ENCODE peak calls at places on chromosomes 2 and 18, in ten cellular contexts. E is ovary, H is Caco-2, Z is fibroblast of lung, C is H1, Q is astrocyte of the spinal cord, M is psoas muscle, P is neuronal stem cell, R is GM23338, S is skeletal muscle cell. F is an unnamed sample.

GRCh38 chr2:17759805-17760204 is 5.9 kb downstream of the GEN1 start:
- DNase-seq in E (no peak), Z (no peak), M (no peak), C (no peak), P (no peak), S (no peak), R (no peak), Q (no peak), H (no peak), F (no peak)

GRCh38 chr2:43019536-43020183 is 206.7 kb downstream of the ZFP36L2 start:
- DNase-seq in Q (no peak), E (no peak), C (no peak), M (no peak), P (no peak), H (peak), S (no peak), Z (no peak), R (no peak), F (no peak)

GRCh38 chr2:100235098-100235497 is 87.2 kb downstream of the LONRF2 start:
- DNase-seq in M (no peak), P (no peak), S (no peak), Q (peak), R (peak), E (no peak), C (no peak), Z (no peak), H (no peak), F (no peak)

GRCh38 chr2:128372621-128373341 is 54.1 kb upstream of the HS6ST1 start:
- DNase-seq in P (no peak), S (no peak), Z (no peak), C (no peak), R (no peak), Q (no peak), H (no peak), M (no peak), E (no peak), F (no peak)

GRCh38 chr18:73924316-73924715 is 223.3 kb downstream of the FBXO15 start:
- DNase-seq in H (no peak), Z (no peak), Q (no peak), P (no peak), C (no peak), R (no peak), S (no peak), E (no peak), M (no peak), F (no peak)

GRCh38 chr18:55320399-55321255 is 267.4 kb downstream of the TCF4 start:
- DNase-seq in E (no peak), C (no peak), P (no peak), M (no peak), H (no peak), Z (peak), S (no peak), Q (peak), R (no peak), F (no peak)

GRCh38 chr2:950627-950992 is at the start of gene SNTG2:
- DNase-seq in R (peak), P (peak), S (no peak), M (peak), E (no peak), H (no peak), Z (no peak), Q (no peak), C (peak), F (no peak)

GRCh38 chr2:58606799-58607198 is 365.7 kb upstream of the FANCL start:
- DNase-seq in S (peak), Q (no peak), P (no peak), Z (no peak), H (no peak), R (no peak), M (no peak), E (no peak), C (no peak), F (no peak)

GRCh38 chr2:7009207-7009911 is 92.1 kb downstream of the RNF144A start:
- DNase-seq in R (peak), M (peak), H (no peak), Z (peak), S (peak), Q (peak), C (no peak), E (no peak), P (no peak), F (no peak)

GRCh38 chr2:139293992-139294548 is 513.9 kb upstream of the NXPH2 start:
- DNase-seq in R (no peak), S (no peak), Z (no peak), M (no peak), C (no peak), Q (no peak), P (no peak), E (no peak), H (no peak), F (no peak)

GRCh38 chr2:156320491-156320896 is 12.0 kb downstream of the NR4A2 start:
- DNase-seq in E (peak), M (peak), C (peak), S (no peak), P (peak), R (peak), H (no peak), Z (peak), Q (no peak), F (no peak)

GRCh38 chr18:23563377-23564043 is 22.8 kb downstream of the NPC1 start:
- DNase-seq in E (no peak), C (no peak), M (no peak), H (no peak), S (no peak), P (no peak), R (no peak), Q (peak), Z (peak), F (no peak)

GRCh38 chr2:36993841-36994620 is 27.7 kb upstream of the STRN start:
- DNase-seq in Z (no peak), S (no peak), P (no peak), R (no peak), M (no peak), H (no peak), Q (no peak), E (no peak), C (no peak), F (no peak)

GRCh38 chr2:42359894-42360483 is 1.0 kb downstream of the COX7A2L start:
- DNase-seq in H (no peak), S (peak), R (no peak), C (no peak), E (no peak), Z (peak), P (no peak), Q (no peak), M (no peak), F (no peak)

GRCh38 chr2:38260469-38260868 is 116.6 kb downstream of the ATL2 start:
- DNase-seq in Z (no peak), E (no peak), Q (no peak), P (no peak), R (no peak), H (no peak), C (no peak), S (no peak), M (no peak), F (no peak)

GRCh38 chr2:38262514-38262871 is 114.6 kb downstream of the ATL2 start:
- DNase-seq in C (no peak), M (no peak), E (no peak), S (no peak), Q (no peak), Z (no peak), P (no peak), R (no peak), H (no peak), F (no peak)

GRCh38 chr2:38263293-38263692 is 113.8 kb downstream of the ATL2 start:
- DNase-seq in Z (no peak), H (no peak), C (no peak), M (no peak), S (no peak), R (no peak), P (no peak), Q (no peak), E (no peak), F (no peak)

GRCh38 chr2:38261569-38262513 is 115.2 kb downstream of the ATL2 start:
- DNase-seq in E (no peak), S (no peak), R (no peak), H (no peak), M (no peak), Q (no peak), Z (no peak), C (no peak), P (no peak), F (no peak)

DNA sequence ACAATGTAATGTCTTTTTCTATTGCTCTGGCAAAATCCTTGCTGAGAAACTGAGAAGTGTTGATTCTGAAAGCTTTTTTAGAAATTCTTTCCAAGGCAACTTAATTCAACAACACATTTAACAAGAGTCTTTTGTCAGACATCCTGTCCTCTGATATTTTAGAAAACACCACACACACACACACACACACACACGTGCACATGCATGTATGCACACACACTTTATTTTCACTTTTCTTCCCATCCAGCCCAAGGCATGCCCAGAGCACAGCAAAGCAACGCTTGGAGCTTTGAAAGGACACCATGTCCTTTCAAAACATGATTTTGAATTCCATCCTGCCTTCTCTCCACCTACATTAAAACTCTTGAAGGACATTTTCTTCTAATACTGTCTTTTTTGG is 116.1 kb downstream of the ATL2 start:
- DNase-seq in E (no peak), H (no peak), M (no peak), R (no peak), C (no peak), P (no peak), Q (no peak), S (no peak), Z (no peak), F (no peak)
- H3K4me3 ChIP-seq in E (no peak), H (no peak), M (peak), R (no peak), C (no peak), P (no peak), Q (no peak), S (no peak), Z (no peak), F (no peak)

GRCh38 chr18:6411367-6411766 is 3.3 kb downstream of the L3MBTL4 start:
- DNase-seq in H (no peak), Q (no peak), S (no peak), R (no peak), M (no peak), C (no peak), Z (no peak), E (no peak), P (no peak), F (no peak)

GRCh38 chr18:6412933-6413472 is 1.7 kb downstream of the L3MBTL4 start:
- DNase-seq in C (no peak), S (no peak), H (no peak), E (no peak), M (no peak), P (no peak), Z (no peak), R (no peak), Q (no peak), F (no peak)

GRCh38 chr18:6413554-6414117 is 1.1 kb downstream of the L3MBTL4 start:
- DNase-seq in E (peak), Z (no peak), R (no peak), Q (no peak), M (no peak), C (no peak), H (no peak), P (no peak), S (no peak), F (no peak)

GRCh38 chr18:6414118-6414722 is 491 bp downstream of the L3MBTL4 start:
- DNase-seq in S (no peak), E (peak), Q (no peak), M (peak), R (peak), Z (no peak), C (peak), H (no peak), P (no peak), F (no peak)

DNA sequence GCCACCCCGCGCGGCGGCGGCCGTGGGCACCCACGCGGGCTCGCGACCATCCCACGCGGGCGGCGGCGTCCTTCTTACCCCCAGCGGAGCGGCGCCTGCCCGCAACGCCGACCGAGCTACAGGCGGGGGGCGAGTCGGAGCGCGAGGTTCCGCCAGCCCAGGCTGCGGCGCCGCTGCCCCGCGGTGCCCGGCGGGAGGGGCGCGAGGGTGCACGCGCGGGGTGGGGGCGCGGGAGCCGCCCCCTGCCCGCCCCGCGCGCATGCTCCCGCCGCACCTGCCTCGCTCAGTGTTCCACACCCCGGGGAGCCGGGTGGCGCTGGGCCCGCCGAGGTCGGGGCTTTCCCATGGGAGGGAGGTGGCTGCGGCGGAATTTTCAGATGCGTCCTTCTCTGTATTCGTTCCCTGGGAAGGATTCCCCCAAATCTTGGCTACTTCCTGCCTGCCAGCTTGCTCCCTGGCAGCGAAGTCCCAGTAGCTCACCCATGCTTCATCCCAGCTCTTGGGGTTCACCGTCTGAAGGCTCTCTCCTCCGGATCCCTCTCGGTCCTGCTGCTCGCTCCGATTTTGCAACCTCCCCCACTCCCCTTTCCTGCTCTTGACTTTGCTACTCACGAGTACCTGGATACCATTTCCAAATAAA is at the start of gene L3MBTL4:
- DNase-seq in M (peak), Q (peak), C (peak), S (no peak), H (no peak), E (peak), P (no peak), R (peak), Z (no peak), F (no peak)
- H3K4me3 ChIP-seq in M (peak), Q (peak), C (peak), S (peak), H (peak), E (peak), P (peak), R (peak), Z (peak), F (peak)

DNA sequence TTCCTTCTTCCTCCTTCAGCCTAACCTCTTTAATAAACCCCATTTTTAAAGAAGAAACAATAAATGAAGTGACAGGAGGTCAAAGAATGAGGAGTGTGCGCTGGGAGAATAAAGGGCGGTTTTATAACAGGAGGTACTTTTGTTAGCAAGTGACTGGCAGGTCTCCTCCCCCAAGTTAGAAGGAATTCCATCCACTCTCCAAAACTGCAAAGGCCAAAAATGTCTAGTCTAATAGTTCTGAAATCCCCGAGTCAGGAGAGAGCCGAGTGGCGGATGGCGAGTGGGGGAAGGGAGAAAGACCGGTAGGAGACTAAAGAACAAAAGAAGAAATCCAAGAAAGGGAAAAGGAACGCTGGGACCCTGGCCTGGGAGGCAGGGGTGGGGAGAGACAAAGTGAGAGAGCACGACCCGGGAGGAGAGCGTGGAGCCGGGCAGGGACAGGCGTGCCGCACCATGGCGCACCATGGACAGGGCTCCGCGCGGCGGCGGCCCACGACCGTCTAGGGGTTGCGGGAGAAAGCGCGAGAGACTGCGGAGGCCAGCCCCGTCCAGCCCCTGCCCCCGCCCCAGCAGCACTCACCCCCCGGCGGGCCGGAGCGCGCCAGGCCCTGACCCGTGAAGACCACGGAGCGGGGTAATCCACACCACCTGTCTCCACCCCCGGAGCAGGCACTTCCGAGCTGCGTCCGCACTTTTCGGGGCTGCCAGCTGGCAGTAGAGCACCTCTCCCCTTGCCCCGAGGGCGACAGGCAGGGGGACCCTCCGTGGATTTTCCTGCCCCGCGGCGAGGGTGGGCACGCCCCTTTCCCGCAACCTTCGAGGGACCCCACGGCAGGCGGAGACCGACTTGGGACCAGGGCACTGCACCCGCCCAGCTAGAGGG is 1.6 kb downstream of the CDH2 start:
- DNase-seq in H (no peak), P (peak), C (no peak), Z (peak), Q (peak), E (no peak), R (peak), S (no peak), M (no peak), F (no peak)
- H3K4me3 ChIP-seq in H (no peak), P (peak), C (peak), Z (peak), Q (peak), E (peak), R (peak), S (peak), M (peak), F (peak)

GRCh38 chr18:13627639-13628038 is 98.7 kb downstream of the FAM210A start:
- DNase-seq in Z (no peak), M (no peak), S (no peak), P (no peak), H (no peak), R (no peak), E (no peak), C (no peak), Q (no peak), F (no peak)
- H3K4me3 ChIP-seq in Z (no peak), M (no peak), S (no peak), P (no peak), H (no peak), R (no peak), E (no peak), C (no peak), Q (no peak), F (no peak)

GRCh38 chr2:75571730-75572430 is 11.1 kb upstream of the EVA1A start:
- DNase-seq in P (no peak), Z (peak), H (no peak), E (no peak), R (no peak), S (no peak), M (no peak), C (no peak), Q (no peak), F (no peak)

GRCh38 chr2:75570948-75571729 is 10.4 kb upstream of the EVA1A start:
- DNase-seq in M (no peak), S (no peak), Z (peak), Q (peak), E (no peak), C (no peak), R (no peak), P (no peak), H (no peak), F (no peak)

GRCh38 chr2:75568174-75568573 is 7.4 kb upstream of the EVA1A start:
- DNase-seq in H (no peak), R (no peak), Q (no peak), S (no peak), M (no peak), Z (no peak), P (no peak), C (no peak), E (no peak), F (no peak)

GRCh38 chr2:75569546-75569945 is 8.8 kb upstream of the EVA1A start:
- DNase-seq in C (no peak), Z (no peak), S (no peak), M (no peak), R (no peak), Q (no peak), E (no peak), P (no peak), H (no peak), F (no peak)

DNA sequence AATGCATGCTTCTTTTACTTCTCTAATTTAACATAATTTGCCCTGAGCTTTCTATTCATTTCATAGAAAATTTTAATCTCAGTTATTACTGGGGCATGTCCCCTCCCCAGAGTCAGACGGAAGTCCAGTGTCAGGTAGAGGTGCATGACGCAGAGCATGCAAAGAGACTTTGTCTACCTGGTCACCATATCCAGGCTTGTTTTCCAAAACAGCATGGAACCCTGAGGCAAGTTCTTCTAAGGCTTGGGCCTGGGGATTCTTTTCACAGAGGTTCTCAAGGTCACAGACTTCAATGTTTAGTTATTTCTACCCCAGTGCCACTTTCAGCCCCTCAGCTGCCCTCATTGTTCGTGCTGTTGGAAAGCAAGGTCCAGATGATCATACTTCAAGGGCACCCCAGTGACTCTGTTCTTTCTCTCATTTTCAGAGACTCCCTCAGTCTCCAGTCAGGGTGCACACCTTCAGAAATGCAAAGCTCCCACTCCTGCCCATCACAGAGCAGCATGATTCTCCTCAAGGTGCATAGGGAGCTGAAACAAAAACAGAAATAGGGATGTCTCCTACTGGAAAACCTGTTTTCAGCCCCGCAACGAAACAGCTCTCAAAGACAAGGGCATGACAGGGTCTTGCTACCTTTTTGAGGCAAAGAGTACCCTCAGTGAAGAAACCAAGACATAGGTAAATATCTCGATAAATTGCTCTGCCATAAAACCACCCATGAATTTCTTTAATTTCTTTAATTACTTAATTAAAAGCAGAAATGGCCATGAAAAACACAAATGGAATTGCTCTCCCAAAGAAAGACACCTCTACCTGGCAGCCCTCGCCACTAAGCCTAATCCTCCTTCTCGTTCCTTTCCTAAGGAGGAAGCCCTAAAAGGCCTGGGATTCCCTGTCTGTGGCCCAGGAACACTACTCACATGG is 9.5 kb upstream of the EVA1A start:
- DNase-seq in H (no peak), C (no peak), P (no peak), E (no peak), M (no peak), S (no peak), R (no peak), Z (no peak), Q (no peak), F (no peak)
- H3K4me3 ChIP-seq in H (no peak), C (no peak), P (no peak), E (no peak), M (no peak), S (no peak), R (no peak), Z (no peak), Q (no peak), F (no peak)

GRCh38 chr2:233356546-233357308 is 2.4 kb downstream of the DGKD start:
- DNase-seq in S (no peak), R (no peak), M (no peak), Z (no peak), P (no peak), H (peak), C (no peak), E (no peak), Q (no peak), F (no peak)
- H3K4me3 ChIP-seq in S (no peak), R (no peak), M (peak), Z (no peak), P (peak), H (peak), C (no peak), E (no peak), Q (no peak), F (no peak)

F was measured in iPS DF 6.9.